ENCODE peak calls at places on chromosomes 7 and 10, in five cellular contexts. W, J, K, M and I are unnamed samples.

GRCh38 chr10:112336556-112337201 is 37.2 kb upstream of the ACSL5 start:
- DNase-seq in M (no peak), J (no peak), W (no peak), K (no peak), I (no peak)

GRCh38 chr7:6652446-6653011 is 15.4 kb downstream of the ZNF316 start:
- DNase-seq in J (peak; percentile 19), K (no peak), M (no peak), W (no peak), I (no peak)

GRCh38 chr10:55550241-55550640 is 749.2 kb upstream of the PCDH15 start:
- DNase-seq in J (no peak), W (no peak), K (no peak), M (no peak), I (peak; percentile 18)

GRCh38 chr10:62637249-62638061 is 167.1 kb upstream of the ADO start:
- DNase-seq in W (no peak), M (no peak), K (no peak), J (no peak), I (no peak)

GRCh38 chr7:1937252-1937605 is 267.2 kb downstream of the ELFN1 start:
- DNase-seq in J (no peak), W (no peak), M (peak; percentile 7), K (no peak), I (no peak)

GRCh38 chr10:103241262-103242011 is 4.2 kb upstream of the RPEL1 start:
- DNase-seq in K (peak; percentile 86), W (no peak), J (no peak), M (no peak), I (peak; percentile 49)

GRCh38 chr7:37990337-37990736 is 69.9 kb downstream of the EPDR1 start:
- DNase-seq in K (no peak), M (no peak), J (no peak), W (no peak), I (no peak)

GRCh38 chr10:114708717-114709352 is 50.8 kb upstream of the ABLIM1 start:
- DNase-seq in W (no peak), K (peak; percentile 52), J (no peak), M (no peak), I (no peak)

GRCh38 chr7:90955641-90956207 is 308.5 kb upstream of the FZD1 start:
- DNase-seq in M (no peak), K (no peak), W (peak; percentile 89), J (no peak), I (no peak)

GRCh38 chr7:90262438-90262837 is 17.5 kb downstream of the CFAP69 start:
- DNase-seq in W (peak; percentile 18), K (peak; percentile 15), J (no peak), M (no peak), I (peak; percentile 11)

GRCh38 chr10:85612378-85612775 is 754.2 kb downstream of the GRID1 start:
- DNase-seq in J (no peak), K (no peak), M (no peak), W (no peak), I (no peak)

GRCh38 chr7:27130540-27131389 is at the start of gene HOXA4:
- DNase-seq in J (no peak), K (no peak), M (peak; percentile 76), W (peak; percentile 71), I (no peak)

GRCh38 chr7:111101856-111102646 is 11.1 kb downstream of the LRRN3 start:
- DNase-seq in M (no peak), K (no peak), J (no peak), W (no peak), I (no peak)

GRCh38 chr7:125136341-125136740 is 206.7 kb upstream of the POT1 start:
- DNase-seq in M (no peak), W (no peak), J (no peak), K (peak; percentile 32), I (no peak)

GRCh38 chr7:91397099-91397498 is 132.9 kb downstream of the FZD1 start:
- DNase-seq in K (no peak), M (no peak), J (no peak), W (no peak), I (no peak)

GRCh38 chr7:43764039-43764789 is 5.7 kb downstream of the BLVRA start:
- DNase-seq in M (peak; percentile 47), W (no peak), K (no peak), J (no peak), I (no peak)

GRCh38 chr7:28808786-28809533 is 149.2 kb downstream of the TRIL start:
- DNase-seq in K (no peak), J (no peak), W (no peak), M (no peak), I (no peak)

GRCh38 chr7:105245398-105246099 is 143.2 kb downstream of the SRPK2 start:
- DNase-seq in K (no peak), M (no peak), W (no peak), J (no peak), I (no peak)

GRCh38 chr7:121083790-121084251 is 95.3 kb downstream of the CPED1 start:
- DNase-seq in J (no peak), W (no peak), M (no peak), K (no peak), I (no peak)

GRCh38 chr7:21276471-21277035 is 151.3 kb upstream of the SP4 start:
- DNase-seq in W (no peak), J (no peak), K (no peak), M (no peak), I (no peak)